ENCODE peak calls at places on chromosomes 6 and 20, in eight cellular contexts. One of them, this sample, is unnamed.

GRCh38 chr20:62949153-62949821 is 3.2 kb upstream of the SLC17A9 start:
- DNase-seq in body of pancreas: no peak
- DNase-seq in heart left ventricle: no peak
- DNase-seq in esophagus squamous epithelium: no peak
- DNase-seq in HCT116: no peak
- DNase-seq in ovary: no peak
- DNase-seq in NB4: no peak
- DNase-seq in tibial nerve: no peak
- DNase-seq in this sample: no peak

GRCh38 chr6:31401403-31401802 is 2.0 kb upstream of the MICA start:
- DNase-seq in ovary: peak; percentile 71
- DNase-seq in tibial nerve: no peak
- DNase-seq in heart left ventricle: no peak
- DNase-seq in body of pancreas: peak; percentile 61
- DNase-seq in HCT116: peak; percentile 62
- DNase-seq in NB4: peak; percentile 43
- DNase-seq in esophagus squamous epithelium: no peak
- DNase-seq in this sample: no peak

GRCh38 chr20:41261790-41262717 is 55.5 kb downstream of the ZHX3 start:
- DNase-seq in body of pancreas: no peak
- DNase-seq in heart left ventricle: no peak
- DNase-seq in NB4: no peak
- DNase-seq in tibial nerve: no peak
- DNase-seq in ovary: no peak
- DNase-seq in esophagus squamous epithelium: no peak
- DNase-seq in HCT116: no peak
- DNase-seq in this sample: peak; percentile 29

GRCh38 chr6:161066511-161066910 is 74.9 kb downstream of the MAP3K4 start:
- DNase-seq in tibial nerve: no peak
- DNase-seq in HCT116: no peak
- DNase-seq in body of pancreas: no peak
- DNase-seq in ovary: no peak
- DNase-seq in NB4: no peak
- DNase-seq in esophagus squamous epithelium: no peak
- DNase-seq in heart left ventricle: no peak
- DNase-seq in this sample: no peak

GRCh38 chr6:152502421-152503188 is 134.6 kb downstream of the SYNE1 start:
- DNase-seq in esophagus squamous epithelium: no peak
- DNase-seq in tibial nerve: no peak
- DNase-seq in body of pancreas: no peak
- DNase-seq in ovary: no peak
- DNase-seq in HCT116: no peak
- DNase-seq in NB4: no peak
- DNase-seq in heart left ventricle: no peak
- DNase-seq in this sample: no peak

GRCh38 chr6:20699402-20699801 is 165.1 kb downstream of the CDKAL1 start:
- DNase-seq in NB4: no peak
- DNase-seq in tibial nerve: no peak
- DNase-seq in HCT116: no peak
- DNase-seq in body of pancreas: peak; percentile 69
- DNase-seq in heart left ventricle: no peak
- DNase-seq in esophagus squamous epithelium: no peak
- DNase-seq in ovary: no peak
- DNase-seq in this sample: no peak

GRCh38 chr6:34521463-34522288 is 34.5 kb downstream of the SPDEF start:
- DNase-seq in tibial nerve: no peak
- DNase-seq in esophagus squamous epithelium: no peak
- DNase-seq in NB4: peak; percentile 68
- DNase-seq in heart left ventricle: no peak
- DNase-seq in ovary: no peak
- DNase-seq in HCT116: no peak
- DNase-seq in body of pancreas: no peak
- DNase-seq in this sample: no peak

GRCh38 chr6:45951771-45952529 is 63.7 kb downstream of the CLIC5 start:
- DNase-seq in tibial nerve: no peak
- DNase-seq in esophagus squamous epithelium: no peak
- DNase-seq in heart left ventricle: no peak
- DNase-seq in NB4: no peak
- DNase-seq in body of pancreas: no peak
- DNase-seq in HCT116: no peak
- DNase-seq in ovary: no peak
- DNase-seq in this sample: no peak

GRCh38 chr6:62283828-62284411 is 2.1 kb downstream of the KHDRBS2 start:
- DNase-seq in body of pancreas: no peak
- DNase-seq in tibial nerve: no peak
- DNase-seq in HCT116: peak; percentile 7
- DNase-seq in esophagus squamous epithelium: no peak
- DNase-seq in ovary: no peak
- DNase-seq in heart left ventricle: no peak
- DNase-seq in NB4: peak; percentile 42
- DNase-seq in this sample: no peak

GRCh38 chr20:25300496-25301170 is 52.7 kb downstream of the PYGB start:
- DNase-seq in HCT116: no peak
- DNase-seq in tibial nerve: no peak
- DNase-seq in NB4: no peak
- DNase-seq in body of pancreas: no peak
- DNase-seq in heart left ventricle: no peak
- DNase-seq in ovary: no peak
- DNase-seq in esophagus squamous epithelium: no peak
- DNase-seq in this sample: no peak

GRCh38 chr6:73520688-73521350 is at the start of gene EEF1A1:
- DNase-seq in ovary: peak; percentile 99
- DNase-seq in NB4: peak; percentile 100
- DNase-seq in HCT116: peak; percentile 99
- DNase-seq in esophagus squamous epithelium: peak; percentile 99
- DNase-seq in tibial nerve: peak; percentile 99
- DNase-seq in heart left ventricle: peak; percentile 97
- DNase-seq in body of pancreas: peak; percentile 100
- DNase-seq in this sample: peak; percentile 88

GRCh38 chr6:150622941-150623874 is 23.5 kb downstream of the PLEKHG1 start:
- DNase-seq in HCT116: no peak
- DNase-seq in heart left ventricle: no peak
- DNase-seq in ovary: no peak
- DNase-seq in esophagus squamous epithelium: no peak
- DNase-seq in tibial nerve: no peak
- DNase-seq in body of pancreas: peak; percentile 11
- DNase-seq in NB4: peak; percentile 31
- DNase-seq in this sample: no peak

GRCh38 chr6:32964776-32965175 is 3.6 kb upstream of the BRD2 start:
- DNase-seq in body of pancreas: no peak
- DNase-seq in esophagus squamous epithelium: no peak
- DNase-seq in HCT116: no peak
- DNase-seq in tibial nerve: no peak
- DNase-seq in NB4: no peak
- DNase-seq in heart left ventricle: no peak
- DNase-seq in ovary: no peak
- DNase-seq in this sample: no peak

GRCh38 chr20:45405566-45406259 is 2.4 kb upstream of the DBNDD2 start:
- DNase-seq in heart left ventricle: peak; percentile 57
- DNase-seq in HCT116: no peak
- DNase-seq in esophagus squamous epithelium: no peak
- DNase-seq in tibial nerve: no peak
- DNase-seq in NB4: no peak
- DNase-seq in ovary: peak; percentile 38
- DNase-seq in body of pancreas: no peak
- DNase-seq in this sample: no peak

GRCh38 chr20:3080939-3081388 is 3.6 kb downstream of the AVP start:
- DNase-seq in HCT116: no peak
- DNase-seq in ovary: no peak
- DNase-seq in body of pancreas: peak; percentile 36
- DNase-seq in esophagus squamous epithelium: no peak
- DNase-seq in NB4: no peak
- DNase-seq in tibial nerve: peak; percentile 17
- DNase-seq in heart left ventricle: peak; percentile 66
- DNase-seq in this sample: peak; percentile 100

GRCh38 chr6:42692151-42692911 is 30.1 kb downstream of the PRPH2 start:
- DNase-seq in ovary: no peak
- DNase-seq in body of pancreas: no peak
- DNase-seq in NB4: no peak
- DNase-seq in heart left ventricle: no peak
- DNase-seq in HCT116: peak; percentile 64
- DNase-seq in esophagus squamous epithelium: no peak
- DNase-seq in tibial nerve: no peak
- DNase-seq in this sample: peak; percentile 56

GRCh38 chr6:164379786-164380185 is 929.6 kb downstream of the C6orf118 start:
- DNase-seq in NB4: no peak
- DNase-seq in esophagus squamous epithelium: no peak
- DNase-seq in heart left ventricle: no peak
- DNase-seq in tibial nerve: no peak
- DNase-seq in body of pancreas: no peak
- DNase-seq in ovary: no peak
- DNase-seq in HCT116: no peak
- DNase-seq in this sample: no peak

GRCh38 chr6:117829594-117830319 is 77.3 kb upstream of the SLC35F1 start:
- DNase-seq in NB4: peak; percentile 21
- DNase-seq in ovary: no peak
- DNase-seq in tibial nerve: no peak
- DNase-seq in esophagus squamous epithelium: no peak
- DNase-seq in body of pancreas: no peak
- DNase-seq in HCT116: peak; percentile 51
- DNase-seq in heart left ventricle: no peak
- DNase-seq in this sample: no peak

GRCh38 chr20:33373735-33374605 is 27.3 kb downstream of the CDK5RAP1 start:
- DNase-seq in esophagus squamous epithelium: no peak
- DNase-seq in body of pancreas: peak; percentile 43
- DNase-seq in NB4: no peak
- DNase-seq in tibial nerve: no peak
- DNase-seq in heart left ventricle: no peak
- DNase-seq in HCT116: no peak
- DNase-seq in ovary: no peak
- DNase-seq in this sample: peak; percentile 93

GRCh38 chr6:46010771-46011170 is 4.9 kb downstream of the CLIC5 start:
- DNase-seq in tibial nerve: no peak
- DNase-seq in NB4: no peak
- DNase-seq in HCT116: no peak
- DNase-seq in esophagus squamous epithelium: no peak
- DNase-seq in ovary: no peak
- DNase-seq in heart left ventricle: no peak
- DNase-seq in body of pancreas: no peak
- DNase-seq in this sample: no peak

GRCh38 chr20:53829086-53829703 is 235.6 kb upstream of the ZNF217 start:
- DNase-seq in esophagus squamous epithelium: no peak
- DNase-seq in ovary: peak; percentile 38
- DNase-seq in tibial nerve: no peak
- DNase-seq in heart left ventricle: no peak
- DNase-seq in body of pancreas: peak; percentile 33
- DNase-seq in NB4: peak; percentile 80
- DNase-seq in HCT116: peak; percentile 78
- DNase-seq in this sample: peak; percentile 29
- TF ChIP-seq POLR2A in esophagus squamous epithelium: no peak
- TF ChIP-seq POLR2A in ovary: no peak
- TF ChIP-seq POLR2A in tibial nerve: peak; percentile 52
- TF ChIP-seq POLR2A in heart left ventricle: no peak
- TF ChIP-seq POLR2A in body of pancreas: no peak
- TF ChIP-seq POLR2A in NB4: peak; percentile 16
- TF ChIP-seq POLR2A in HCT116: no peak
- TF ChIP-seq POLR2A in this sample: no peak

DNA sequence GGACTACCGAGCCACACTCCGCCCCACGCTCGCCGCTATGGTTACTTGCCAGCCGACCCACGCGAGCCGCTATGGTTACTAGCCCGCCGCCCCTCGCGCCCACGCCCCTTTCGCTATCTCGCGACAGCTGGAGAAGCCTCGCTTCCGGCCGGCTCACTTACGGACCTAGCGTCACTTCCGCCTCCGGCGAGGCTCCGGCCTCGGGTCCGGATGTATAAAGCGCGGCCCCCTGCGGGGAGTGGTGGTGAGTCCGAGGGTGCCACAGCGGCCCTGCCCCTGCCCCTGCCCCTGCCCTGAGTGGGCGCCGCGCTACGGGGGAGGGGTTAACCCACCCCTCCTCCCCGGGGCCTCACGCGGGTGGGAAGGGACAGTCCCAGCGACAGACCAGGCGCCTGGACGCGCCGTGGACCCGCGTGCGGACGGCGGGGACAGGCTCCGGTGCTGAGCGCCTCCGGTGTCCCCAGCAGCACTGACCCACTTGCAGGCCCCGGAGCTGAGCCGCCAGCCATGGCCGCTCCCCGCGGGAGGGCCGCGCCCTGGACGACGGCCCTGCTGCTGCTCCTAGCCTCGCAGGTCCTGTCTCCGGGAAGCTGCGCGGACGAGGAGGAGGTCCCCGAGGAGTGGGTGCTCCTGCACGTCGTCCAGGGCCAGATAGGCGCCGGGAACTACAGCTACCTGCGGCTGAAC is at the start of the genes C6orf120 and WDR27:
- DNase-seq in tibial nerve: peak; percentile 91
- DNase-seq in NB4: peak; percentile 99
- DNase-seq in heart left ventricle: peak; percentile 96
- DNase-seq in esophagus squamous epithelium: peak; percentile 86
- DNase-seq in HCT116: peak; percentile 91
- DNase-seq in ovary: peak; percentile 94
- DNase-seq in body of pancreas: peak; percentile 96
- DNase-seq in this sample: peak; percentile 83
- TF ChIP-seq POLR2A in tibial nerve: peak; percentile 80
- TF ChIP-seq POLR2A in NB4: peak; percentile 84
- TF ChIP-seq POLR2A in heart left ventricle: peak; percentile 91
- TF ChIP-seq POLR2A in esophagus squamous epithelium: peak; percentile 92
- TF ChIP-seq POLR2A in HCT116: peak; percentile 52
- TF ChIP-seq POLR2A in ovary: peak; percentile 89
- TF ChIP-seq POLR2A in body of pancreas: peak; percentile 95
- TF ChIP-seq POLR2A in this sample: peak; percentile 86

GRCh38 chr6:50021894-50022293 is at the start of gene DEFB110:
- DNase-seq in tibial nerve: no peak
- DNase-seq in HCT116: no peak
- DNase-seq in NB4: no peak
- DNase-seq in esophagus squamous epithelium: no peak
- DNase-seq in heart left ventricle: no peak
- DNase-seq in ovary: no peak
- DNase-seq in body of pancreas: no peak
- DNase-seq in this sample: no peak
- TF ChIP-seq POLR2A in tibial nerve: no peak
- TF ChIP-seq POLR2A in HCT116: no peak
- TF ChIP-seq POLR2A in NB4: no peak
- TF ChIP-seq POLR2A in esophagus squamous epithelium: no peak
- TF ChIP-seq POLR2A in heart left ventricle: no peak
- TF ChIP-seq POLR2A in ovary: no peak
- TF ChIP-seq POLR2A in body of pancreas: no peak
- TF ChIP-seq POLR2A in this sample: no peak

GRCh38 chr6:2839982-2840793 is 1.5 kb downstream of the SERPINB1 start:
- DNase-seq in heart left ventricle: no peak
- DNase-seq in body of pancreas: no peak
- DNase-seq in tibial nerve: no peak
- DNase-seq in esophagus squamous epithelium: no peak
- DNase-seq in HCT116: no peak
- DNase-seq in ovary: no peak
- DNase-seq in NB4: no peak
- DNase-seq in this sample: no peak

GRCh38 chr6:2840794-2841061 is 935 bp downstream of the SERPINB1 start:
- DNase-seq in ovary: no peak
- DNase-seq in NB4: no peak
- DNase-seq in heart left ventricle: no peak
- DNase-seq in esophagus squamous epithelium: no peak
- DNase-seq in HCT116: no peak
- DNase-seq in body of pancreas: no peak
- DNase-seq in tibial nerve: no peak
- DNase-seq in this sample: no peak

GRCh38 chr6:2842139-2842552 is 483 bp upstream of the SERPINB1 start:
- DNase-seq in tibial nerve: no peak
- DNase-seq in ovary: no peak
- DNase-seq in body of pancreas: no peak
- DNase-seq in esophagus squamous epithelium: no peak
- DNase-seq in heart left ventricle: no peak
- DNase-seq in NB4: no peak
- DNase-seq in HCT116: no peak
- DNase-seq in this sample: no peak

GRCh38 chr6:2843138-2843740 is 1.6 kb upstream of the SERPINB1 start:
- DNase-seq in HCT116: no peak
- DNase-seq in NB4: no peak
- DNase-seq in ovary: no peak
- DNase-seq in esophagus squamous epithelium: no peak
- DNase-seq in heart left ventricle: no peak
- DNase-seq in tibial nerve: no peak
- DNase-seq in body of pancreas: no peak
- DNase-seq in this sample: no peak

GRCh38 chr6:2841264-2842138 is at the start of gene SERPINB1:
- DNase-seq in ovary: peak; percentile 83
- DNase-seq in body of pancreas: peak; percentile 95
- DNase-seq in heart left ventricle: peak; percentile 93
- DNase-seq in esophagus squamous epithelium: peak; percentile 75
- DNase-seq in NB4: peak; percentile 97
- DNase-seq in HCT116: peak; percentile 81
- DNase-seq in tibial nerve: peak; percentile 74
- DNase-seq in this sample: peak; percentile 64
- TF ChIP-seq POLR2A in ovary: peak; percentile 46
- TF ChIP-seq POLR2A in body of pancreas: peak; percentile 94
- TF ChIP-seq POLR2A in heart left ventricle: peak; percentile 34
- TF ChIP-seq POLR2A in esophagus squamous epithelium: peak; percentile 43
- TF ChIP-seq POLR2A in NB4: peak; percentile 42
- TF ChIP-seq POLR2A in HCT116: peak; percentile 42
- TF ChIP-seq POLR2A in tibial nerve: no peak
- TF ChIP-seq POLR2A in this sample: peak; percentile 85